ENCODE peak calls at places on chromosomes 3 and 15, in five cellular contexts. J is IMR-90, H is mesendoderm, X is mesenchymal stem cell, D is neuronal stem cell. Y is an unnamed sample.

GRCh38 chr3:137998121-137998520 is 11.8 kb upstream of the CLDN18 start:
- DNase-seq in D (no peak), J (no peak), X (no peak), H (no peak), Y (no peak)

GRCh38 chr3:119964294-119964693 is 130.0 kb downstream of the GSK3B start:
- DNase-seq in D (no peak), J (no peak), H (no peak), X (no peak), Y (no peak)

GRCh38 chr3:58722526-58722925 is 56.0 kb upstream of the FAM3D start:
- DNase-seq in D (no peak), H (peak), J (peak), X (no peak), Y (no peak)

GRCh38 chr3:24595801-24596200 is 101.2 kb upstream of the THRB start:
- DNase-seq in X (peak), J (no peak), D (no peak), H (no peak), Y (no peak)

GRCh38 chr3:101902041-101902440 is 52.7 kb downstream of the NFKBIZ start:
- DNase-seq in D (no peak), H (peak), J (peak), X (peak), Y (peak)

GRCh38 chr3:28978092-28978491 is 302.8 kb upstream of the RBMS3 start:
- DNase-seq in J (no peak), X (no peak), H (no peak), D (no peak), Y (no peak)

GRCh38 chr3:48466386-48467109 is 20.0 kb downstream of the ATRIP start:
- DNase-seq in J (no peak), D (no peak), X (no peak), H (no peak), Y (no peak)

GRCh38 chr3:111786922-111787321 is 72.1 kb upstream of the PHLDB2 start:
- DNase-seq in X (no peak), H (no peak), D (no peak), J (no peak), Y (no peak)

GRCh38 chr15:99983171-99983891 is 250.1 kb upstream of the LYSMD4 start:
- DNase-seq in D (no peak), J (no peak), H (peak), X (peak), Y (no peak)

GRCh38 chr3:14147617-14148016 is 22.8 kb downstream of the TMEM43 start:
- DNase-seq in D (no peak), J (no peak), H (peak), X (no peak), Y (no peak)

GRCh38 chr3:168025076-168025475 is 70.6 kb downstream of the GOLIM4 start:
- DNase-seq in D (no peak), H (no peak), J (peak), X (peak), Y (no peak)

GRCh38 chr3:119662604-119663377 is 2.4 kb upstream of the POPDC2 start:
- DNase-seq in H (no peak), X (no peak), D (no peak), J (peak), Y (no peak)

GRCh38 chr15:50452927-50453326 is 28.7 kb downstream of the USP8 start:
- DNase-seq in H (no peak), J (peak), X (peak), D (no peak), Y (no peak)

GRCh38 chr3:195256639-195257453 is 14.1 kb downstream of the XXYLT1 start:
- DNase-seq in X (no peak), D (no peak), H (no peak), J (no peak), Y (no peak)

GRCh38 chr3:78809941-78810340 is 957.9 kb downstream of the ROBO1 start:
- DNase-seq in D (no peak), X (no peak), H (no peak), J (no peak), Y (no peak)

GRCh38 chr3:12393894-12394293 is 90.4 kb upstream of the TSEN2 start:
- DNase-seq in D (no peak), X (no peak), J (peak), H (no peak), Y (no peak)

GRCh38 chr15:77482570-77482969 is 61.9 kb downstream of the HMG20A start:
- DNase-seq in H (no peak), J (peak), D (no peak), X (peak), Y (no peak)

GRCh38 chr3:71726106-71726505 is 904 bp upstream of the EIF4E3 start:
- DNase-seq in H (no peak), X (no peak), J (no peak), D (no peak), Y (peak)

GRCh38 chr15:73273181-73274002 is 95.4 kb downstream of the HCN4 start:
- DNase-seq in J (peak), H (peak), D (peak), X (peak), Y (peak)

GRCh38 chr3:172061724-172062184 is 22.4 kb downstream of the FNDC3B start:
- DNase-seq in H (no peak), X (peak), J (peak), D (no peak), Y (no peak)

GRCh38 chr3:187999821-188000220 is 154.1 kb upstream of the LPP start:
- DNase-seq in J (no peak), D (no peak), H (no peak), X (no peak), Y (no peak)

GRCh38 chr3:167033866-167034265 is 346.2 kb downstream of the ZBBX start:
- DNase-seq in H (no peak), D (no peak), X (no peak), J (no peak), Y (no peak)

GRCh38 chr15:69095280-69095679 is 65.2 kb upstream of the GLCE start:
- DNase-seq in J (no peak), D (no peak), X (no peak), H (no peak), Y (no peak)

GRCh38 chr3:48470286-48470685 is 23.7 kb downstream of the ATRIP start:
- DNase-seq in H (no peak), X (no peak), D (no peak), J (no peak), Y (no peak)

GRCh38 chr3:178480795-178481194 is 55.4 kb upstream of the KCNMB2 start:
- DNase-seq in H (no peak), J (no peak), X (no peak), D (no peak), Y (no peak)

GRCh38 chr15:78726870-78727551 is 84.3 kb downstream of the ADAMTS7 start:
- DNase-seq in D (no peak), H (peak), X (peak), J (no peak), Y (peak)

GRCh38 chr15:24919446-24919845 is 35.3 kb upstream of the SNRPN start:
- DNase-seq in D (no peak), X (no peak), H (peak), J (no peak), Y (no peak)

GRCh38 chr15:24924153-24924552 is 30.6 kb upstream of the SNRPN start:
- DNase-seq in H (peak), D (no peak), J (no peak), X (no peak), Y (no peak)

DNA sequence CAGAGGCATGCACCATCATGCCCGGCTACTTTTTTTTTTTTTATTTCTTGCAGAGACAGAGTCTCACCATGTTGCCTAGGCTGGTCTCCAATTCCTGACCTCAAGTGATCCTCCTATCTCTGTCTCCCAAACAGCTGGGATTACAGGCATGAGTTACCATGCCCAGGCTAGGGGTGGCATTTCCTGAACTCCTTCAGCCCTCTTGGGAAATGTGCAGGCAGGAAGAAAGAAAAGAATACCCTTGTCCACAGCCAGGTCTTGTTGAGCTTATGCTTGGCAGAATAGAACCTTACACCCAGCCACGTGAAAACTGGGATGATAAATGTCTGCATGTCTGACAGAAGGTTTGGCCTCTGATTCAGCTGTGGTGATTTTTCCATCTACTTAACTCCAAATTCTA is 30.2 kb upstream of the SNRPN start:
- DNase-seq in H (peak), X (no peak), J (peak), D (no peak), Y (no peak)
- H2BK5ac ChIP-seq in H (no peak), X (no peak), J (no peak), D (no peak), Y (no peak)

GRCh38 chr15:27832263-27832647 is 266.9 kb downstream of the OCA2 start:
- DNase-seq in D (no peak), J (no peak), X (no peak), H (no peak), Y (no peak)
- H2BK5ac ChIP-seq in D (no peak), J (no peak), X (no peak), H (no peak), Y (no peak)

GRCh38 chr15:39887211-39887610 is 32.9 kb downstream of the GPR176 start:
- DNase-seq in J (no peak), X (no peak), H (peak), D (no peak), Y (no peak)

GRCh38 chr15:39886418-39886817 is 33.6 kb downstream of the GPR176 start:
- DNase-seq in D (no peak), X (no peak), H (peak), J (no peak), Y (no peak)

GRCh38 chr15:39888243-39888642 is 31.8 kb downstream of the GPR176 start:
- DNase-seq in H (peak), J (no peak), X (peak), D (no peak), Y (no peak)

GRCh38 chr15:39888809-39889208 is 31.3 kb downstream of the GPR176 start:
- DNase-seq in D (no peak), J (no peak), H (peak), X (no peak), Y (peak)

DNA sequence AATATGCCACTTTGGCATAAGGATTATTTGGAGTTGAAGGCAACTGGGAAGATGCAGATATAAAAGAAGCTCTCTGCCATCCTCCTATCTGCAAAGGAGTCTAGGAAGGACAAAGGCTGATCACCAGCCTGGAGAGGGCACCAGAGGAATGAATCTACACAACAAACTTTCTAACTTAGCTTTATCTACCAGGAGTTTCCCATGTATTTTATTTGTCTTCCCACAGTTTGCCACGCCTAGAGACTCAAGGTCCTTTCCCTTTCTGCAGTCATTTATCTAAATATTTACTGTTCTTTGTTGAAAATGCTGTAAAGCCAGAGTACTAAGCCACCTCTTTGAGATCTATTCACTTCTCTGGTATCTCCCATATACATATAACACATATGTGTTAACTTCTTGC is 32.2 kb downstream of the GPR176 start:
- DNase-seq in D (no peak), X (peak), H (peak), J (peak), Y (no peak)
- H2BK5ac ChIP-seq in D (no peak), X (no peak), H (peak), J (peak), Y (no peak)

GRCh38 chr3:142723968-142724681 is at the start of gene TRPC1:
- DNase-seq in H (peak), D (peak), X (peak), J (peak), Y (peak)

GRCh38 chr3:142725352-142725739 is 1.5 kb downstream of the TRPC1 start:
- DNase-seq in D (no peak), X (no peak), H (no peak), J (no peak), Y (no peak)

GRCh38 chr3:142726017-142726416 is 2.2 kb downstream of the TRPC1 start:
- DNase-seq in X (no peak), D (no peak), J (no peak), H (no peak), Y (no peak)

GRCh38 chr3:142723665-142723967 is 218 bp upstream of the TRPC1 start:
- DNase-seq in D (no peak), J (no peak), H (no peak), X (no peak), Y (no peak)

GRCh38 chr3:142724682-142725351 is 983 bp downstream of the TRPC1 start:
- DNase-seq in X (peak), H (peak), J (peak), D (no peak), Y (peak)
- H2BK5ac ChIP-seq in X (no peak), H (peak), J (no peak), D (peak), Y (peak)

GRCh38 chr3:81983382-81983781 is 221.9 kb upstream of the GBE1 start:
- DNase-seq in H (no peak), D (no peak), J (no peak), X (no peak), Y (no peak)
- H2BK5ac ChIP-seq in H (no peak), D (no peak), J (no peak), X (no peak), Y (no peak)

GRCh38 chr3:47163990-47164848 is at the start of gene SETD2:
- DNase-seq in X (peak), D (peak), H (peak), J (peak), Y (peak)

GRCh38 chr3:47162695-47163022 is 1.3 kb downstream of the SETD2 start:
- DNase-seq in D (no peak), J (peak), X (peak), H (peak), Y (no peak)

GRCh38 chr3:47159820-47160219 is 4.1 kb downstream of the SETD2 start:
- DNase-seq in X (no peak), J (no peak), D (no peak), H (peak), Y (no peak)

GRCh38 chr3:47161983-47162694 is 1.8 kb downstream of the SETD2 start:
- DNase-seq in D (no peak), H (no peak), J (no peak), X (peak), Y (peak)

DNA sequence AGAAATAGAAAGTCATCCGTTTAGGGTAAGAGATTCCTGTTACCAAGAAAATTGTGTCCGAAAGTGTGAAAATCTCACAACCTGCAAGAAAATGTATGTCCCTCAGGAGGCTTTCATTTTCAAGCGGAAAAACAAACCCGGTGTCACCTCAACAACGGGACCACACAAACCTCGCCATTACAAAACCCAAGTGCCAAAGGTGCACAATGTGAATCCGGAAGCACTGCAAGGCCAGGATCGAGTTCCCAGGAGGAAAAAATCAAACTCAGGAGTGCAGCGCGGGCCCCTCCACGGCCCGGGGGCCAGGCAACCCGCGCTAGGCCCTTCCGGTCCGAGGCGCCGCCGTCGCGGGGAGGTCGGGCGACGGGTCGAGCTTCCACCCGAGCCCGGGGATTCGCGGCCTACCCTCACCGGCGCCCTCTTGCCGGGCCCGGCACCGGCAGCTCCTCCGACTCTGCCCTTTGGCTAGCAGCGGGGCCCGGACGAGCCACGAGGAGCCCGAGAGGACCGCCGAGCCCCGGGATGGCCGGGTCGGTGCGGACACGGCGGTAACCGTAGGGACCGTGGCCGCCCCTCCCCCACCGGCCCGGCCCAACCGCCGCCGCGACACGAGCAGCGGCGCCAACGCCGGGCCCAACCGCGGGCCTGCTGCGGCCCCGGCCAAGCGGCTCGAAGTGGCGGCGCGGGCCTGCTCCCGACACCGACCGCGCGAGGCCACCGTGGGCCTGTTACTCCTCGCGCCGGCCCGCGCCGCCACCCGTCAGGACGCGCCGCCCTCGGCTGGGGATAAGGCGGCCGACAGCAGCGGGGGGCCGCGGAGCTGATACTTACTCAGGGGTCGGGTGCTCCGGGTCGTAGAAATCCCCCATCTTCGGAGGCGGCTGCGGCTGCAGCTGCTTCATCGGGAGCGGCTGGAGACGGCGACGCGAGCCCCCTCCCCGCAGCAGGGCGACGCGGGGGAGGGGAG is 607 bp downstream of the SETD2 start:
- DNase-seq in H (peak), X (peak), J (peak), D (peak), Y (peak)
- H2BK5ac ChIP-seq in H (peak), X (peak), J (peak), D (peak), Y (peak)

GRCh38 chr3:124776856-124777255 is 46.6 kb downstream of the UMPS start:
- DNase-seq in H (no peak), J (no peak), D (no peak), X (no peak), Y (no peak)

GRCh38 chr3:124778061-124778460 is 47.8 kb downstream of the UMPS start:
- DNase-seq in J (no peak), X (no peak), H (no peak), D (no peak), Y (no peak)

GRCh38 chr3:124774305-124774673 is 44.0 kb downstream of the UMPS start:
- DNase-seq in D (peak), X (peak), H (peak), J (peak), Y (peak)

GRCh38 chr3:124774841-124775402 is 44.7 kb downstream of the UMPS start:
- DNase-seq in X (no peak), H (no peak), J (no peak), D (no peak), Y (no peak)

GRCh38 chr3:124775776-124776336 is 45.6 kb downstream of the UMPS start:
- DNase-seq in H (no peak), J (no peak), X (no peak), D (no peak), Y (peak)
- H2BK5ac ChIP-seq in H (no peak), J (no peak), X (no peak), D (no peak), Y (no peak)

Y was measured in trophoblast cell.